ENCODE peak calls at places on chromosomes 13 and 19, in five cellular contexts. G is activated B cell treated with CpG ODN at 0.5 μM for 24 hours, Z is ovary, X is fibroblast of lung, F is AG04449. U is an unnamed sample.

GRCh38 chr19:20153281-20153680 is 13.7 kb upstream of the ZNF486 start:
- DNase-seq in G (no peak), Z (no peak), X (no peak), F (no peak), U (no peak)

GRCh38 chr13:108595416-108596257 is 33.8 kb upstream of the MYO16 start:
- DNase-seq in G (no peak), Z (no peak), X (peak), F (no peak), U (no peak)

GRCh38 chr19:31553112-31553843 is 204.0 kb upstream of the TSHZ3 start:
- DNase-seq in G (no peak), Z (no peak), X (no peak), F (no peak), U (no peak)

GRCh38 chr13:71290963-71291937 is 575.8 kb downstream of the DACH1 start:
- DNase-seq in G (no peak), Z (no peak), X (peak), F (no peak), U (no peak)

GRCh38 chr13:87035538-87035937 is 635.6 kb upstream of the SLITRK5 start:
- DNase-seq in G (no peak), Z (no peak), X (no peak), F (no peak), U (no peak)

GRCh38 chr19:17751103-17751911 is at the start of gene FCHO1:
- DNase-seq in G (peak), Z (no peak), X (no peak), F (no peak), U (no peak)

GRCh38 chr13:32988588-32989256 is 27.5 kb upstream of the KL start:
- DNase-seq in G (no peak), Z (no peak), X (no peak), F (no peak), U (no peak)

GRCh38 chr19:45503909-45504308 is 3.4 kb upstream of the VASP start:
- DNase-seq in G (no peak), Z (no peak), X (no peak), F (no peak), U (no peak)

GRCh38 chr13:43964698-43965097 is 85.0 kb downstream of the LACC1 start:
- DNase-seq in G (no peak), Z (no peak), X (no peak), F (no peak), U (no peak)

GRCh38 chr13:111969551-111970135 is 97.3 kb upstream of the SOX1 start:
- DNase-seq in G (no peak), Z (no peak), X (no peak), F (no peak), U (no peak)

GRCh38 chr19:33177417-33177976 is 16.6 kb upstream of the LRP3 start:
- DNase-seq in G (no peak), Z (no peak), X (no peak), F (no peak), U (peak)

GRCh38 chr19:17616961-17617806 is 61.7 kb downstream of the COLGALT1 start:
- DNase-seq in G (no peak), Z (no peak), X (no peak), F (no peak), U (no peak)

GRCh38 chr19:49588370-49589122 is 2.4 kb upstream of the PRR12 start:
- DNase-seq in G (no peak), Z (no peak), X (no peak), F (no peak), U (no peak)

GRCh38 chr19:28294395-28294794 is 918.6 kb downstream of the UQCRFS1 start:
- DNase-seq in G (no peak), Z (no peak), X (peak), F (no peak), U (no peak)

DNA sequence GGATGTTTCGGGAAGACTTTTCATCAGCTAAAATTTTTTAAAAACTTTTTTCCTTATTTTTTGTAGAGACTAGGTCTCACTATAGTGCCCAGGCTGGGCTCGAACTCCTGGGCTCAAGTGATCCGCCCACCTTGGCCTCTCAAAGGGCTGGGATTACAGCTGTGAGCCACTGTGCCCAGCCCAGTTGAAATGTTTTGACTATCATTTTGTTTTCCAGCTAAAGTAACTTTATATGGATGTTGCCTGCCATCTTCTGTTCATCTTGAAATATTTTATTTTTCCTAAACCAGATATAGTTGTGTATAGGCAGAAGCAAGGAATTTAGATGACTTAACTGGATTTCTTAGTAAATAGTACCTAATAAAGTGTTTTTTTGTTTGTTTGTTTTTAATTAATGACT is 7.0 kb downstream of the CAB39L start:
- DNase-seq in G (no peak), Z (peak), X (peak), F (no peak), U (no peak)
- TF ChIP-seq CTCF in G (no peak), Z (no peak), X (no peak), F (no peak), U (no peak)

DNA sequence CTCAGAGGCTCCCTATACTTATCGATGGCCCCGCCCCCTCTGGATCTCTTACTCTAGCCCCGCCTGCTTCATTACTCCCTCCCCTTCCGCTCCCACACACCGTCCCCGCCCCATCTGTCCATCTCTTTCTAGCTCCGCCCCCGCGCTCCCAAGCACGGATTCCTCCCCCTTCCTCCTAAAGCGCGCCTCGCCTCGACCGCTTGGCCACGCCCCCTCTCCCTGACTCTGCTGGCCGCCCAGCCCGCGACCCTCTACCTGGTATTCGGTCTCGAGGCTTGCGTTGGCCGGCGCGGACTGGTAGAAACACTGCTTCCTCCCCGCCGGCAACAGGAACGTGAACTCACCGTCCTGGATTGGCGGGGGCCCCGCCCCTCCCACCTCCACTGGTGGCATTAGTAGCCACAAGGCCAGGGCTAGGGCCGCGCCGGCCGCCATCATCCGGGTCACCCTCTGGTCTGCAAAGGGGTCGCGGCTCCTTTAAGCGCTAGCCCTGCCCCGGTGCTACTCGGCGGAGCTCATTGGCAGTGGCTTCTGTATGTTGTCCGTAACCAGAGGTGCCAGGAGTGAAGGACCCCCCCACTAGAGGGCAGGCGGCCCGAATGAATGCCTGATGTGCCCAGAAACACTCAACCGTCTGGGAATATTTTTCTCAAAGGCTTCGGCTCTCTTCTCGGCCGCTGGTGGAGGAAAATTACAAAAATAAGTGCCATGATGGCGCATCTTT is at the start of gene TMED1:
- DNase-seq in G (peak), Z (peak), X (peak), F (peak), U (peak)
- TF ChIP-seq CTCF in G (no peak), Z (peak), X (peak), F (peak), U (peak)

GRCh38 chr19:56670401-56670960 is 1.1 kb downstream of the ZNF835 start:
- DNase-seq in G (no peak), Z (no peak), X (no peak), F (no peak), U (no peak)

GRCh38 chr19:56668676-56669075 is 2.9 kb downstream of the ZNF835 start:
- DNase-seq in G (no peak), Z (no peak), X (no peak), F (no peak), U (no peak)

GRCh38 chr19:56667311-56667870 is 4.2 kb downstream of the ZNF835 start:
- DNase-seq in G (no peak), Z (no peak), X (no peak), F (no peak), U (no peak)

GRCh38 chr19:56670961-56671612 is 470 bp downstream of the ZNF835 start:
- DNase-seq in G (no peak), Z (peak), X (no peak), F (no peak), U (no peak)

GRCh38 chr19:56671613-56671994 is at the start of gene ZNF835:
- DNase-seq in G (peak), Z (peak), X (peak), F (no peak), U (no peak)
- TF ChIP-seq CTCF in G (no peak), Z (no peak), X (no peak), F (no peak), U (no peak)

GRCh38 chr13:91381371-91381770 is 17.1 kb upstream of the GPC5 start:
- DNase-seq in G (no peak), Z (no peak), X (peak), F (no peak), U (no peak)
- TF ChIP-seq CTCF in G (no peak), Z (no peak), X (peak), F (no peak), U (no peak)